ENCODE peak calls at places on chromosomes 12 and 14, in seven cellular contexts. W, M, E, J, Q, D and B are unnamed samples.

GRCh38 chr12:97396989-97397388 is 65.6 kb upstream of the RMST start:
- DNase-seq in E (peak; percentile 74), J (no peak), Q (no peak), W (no peak), D (no peak), M (no peak), B (no peak)

GRCh38 chr14:100416921-100417451 is 93.8 kb downstream of the SLC25A47 start:
- DNase-seq in W (no peak), Q (peak; percentile 72), E (no peak), M (no peak), J (no peak), D (no peak), B (no peak)

GRCh38 chr12:32811686-32812392 is 56.1 kb upstream of the YARS2 start:
- DNase-seq in Q (no peak), J (no peak), D (no peak), M (no peak), E (no peak), W (no peak), B (no peak)

GRCh38 chr14:35352274-35353233 is 52.0 kb downstream of the NFKBIA start:
- DNase-seq in J (no peak), W (no peak), M (no peak), Q (peak; percentile 57), D (no peak), E (no peak), B (no peak)

GRCh38 chr14:68468437-68469207 is 324.2 kb downstream of the ZFP36L1 start:
- DNase-seq in D (no peak), M (no peak), E (no peak), Q (no peak), J (no peak), W (peak; percentile 68), B (no peak)

GRCh38 chr12:83092101-83092500 is 405.4 kb downstream of the TMTC2 start:
- DNase-seq in D (no peak), E (no peak), J (no peak), W (no peak), Q (no peak), M (no peak), B (no peak)

GRCh38 chr14:88437659-88438058 is 52.2 kb downstream of the SPATA7 start:
- DNase-seq in Q (no peak), M (no peak), E (no peak), J (no peak), D (no peak), W (no peak), B (no peak)

GRCh38 chr12:94589591-94590001 is 60.8 kb downstream of the TMCC3 start:
- DNase-seq in W (peak; percentile 81), D (no peak), E (no peak), Q (no peak), M (no peak), J (no peak), B (no peak)

GRCh38 chr12:5746917-5747316 is 198.1 kb downstream of the ANO2 start:
- DNase-seq in Q (no peak), W (no peak), M (no peak), J (no peak), E (no peak), D (no peak), B (no peak)

GRCh38 chr12:132736378-132736777 is 25.3 kb downstream of the ANKLE2 start:
- DNase-seq in J (no peak), D (no peak), Q (no peak), M (no peak), W (no peak), E (no peak), B (no peak)

GRCh38 chr14:101410126-101410525 is 151.2 kb upstream of the DIO3 start:
- DNase-seq in M (no peak), D (no peak), Q (no peak), E (no peak), J (no peak), W (no peak), B (no peak)

GRCh38 chr12:88993655-88994054 is 358.6 kb downstream of the DUSP6 start:
- DNase-seq in E (peak; percentile 65), J (no peak), Q (no peak), M (peak; percentile 43), D (no peak), W (no peak), B (no peak)

GRCh38 chr12:29415111-29415510 is 34.1 kb upstream of the ERGIC2 start:
- DNase-seq in J (no peak), M (no peak), W (no peak), D (no peak), E (no peak), Q (no peak), B (no peak)

GRCh38 chr12:85310456-85311076 is 30.5 kb downstream of the ALX1 start:
- DNase-seq in Q (no peak), J (no peak), W (no peak), D (no peak), M (no peak), E (peak; percentile 20), B (no peak)

GRCh38 chr14:104373855-104374717 is 205.5 kb upstream of the C14orf180 start:
- DNase-seq in D (no peak), Q (no peak), W (no peak), J (no peak), M (no peak), E (no peak), B (no peak)

GRCh38 chr14:24437020-24437735 is 5.4 kb downstream of the SDR39U1 start:
- DNase-seq in M (no peak), D (no peak), Q (no peak), J (no peak), E (peak; percentile 9), W (no peak), B (no peak)

GRCh38 chr14:78335531-78335930 is 165.4 kb downstream of the NRXN3 start:
- DNase-seq in M (no peak), J (no peak), D (no peak), E (no peak), Q (no peak), W (no peak), B (no peak)

GRCh38 chr12:78101946-78102635 is 271.4 kb downstream of the NAV3 start:
- DNase-seq in M (no peak), W (no peak), J (no peak), D (no peak), Q (no peak), E (peak; percentile 22), B (no peak)

GRCh38 chr12:49019120-49019430 is 499 bp upstream of the PRKAG1 start:
- DNase-seq in D (no peak), E (no peak), J (no peak), Q (no peak), W (no peak), M (no peak), B (no peak)
- H3K4me3 ChIP-seq in D (peak overlapping the region; percentile 76), E (peak overlapping the region; percentile 81), J (peak overlapping the region; percentile 92), Q (peak overlapping the region; percentile 45), W (peak overlapping the region; percentile 81), M (peak overlapping the region; percentile 58), B (peak overlapping the region; percentile 80)

GRCh38 chr12:47754126-47754525 is 4.6 kb downstream of the RAPGEF3 start:
- DNase-seq in D (no peak), W (no peak), M (no peak), J (no peak), E (no peak), Q (no peak), B (no peak)

GRCh38 chr12:47752552-47752951 is 6.1 kb downstream of the RAPGEF3 start:
- DNase-seq in M (no peak), J (no peak), E (no peak), D (no peak), Q (no peak), W (peak; percentile 89), B (no peak)

GRCh38 chr12:47754881-47755280 is 3.8 kb downstream of the RAPGEF3 start:
- DNase-seq in J (no peak), W (no peak), Q (no peak), D (no peak), M (no peak), E (no peak), B (no peak)

GRCh38 chr12:47752121-47752520 is 6.6 kb downstream of the RAPGEF3 start:
- DNase-seq in D (no peak), W (no peak), E (no peak), M (no peak), Q (no peak), J (no peak), B (no peak)

DNA sequence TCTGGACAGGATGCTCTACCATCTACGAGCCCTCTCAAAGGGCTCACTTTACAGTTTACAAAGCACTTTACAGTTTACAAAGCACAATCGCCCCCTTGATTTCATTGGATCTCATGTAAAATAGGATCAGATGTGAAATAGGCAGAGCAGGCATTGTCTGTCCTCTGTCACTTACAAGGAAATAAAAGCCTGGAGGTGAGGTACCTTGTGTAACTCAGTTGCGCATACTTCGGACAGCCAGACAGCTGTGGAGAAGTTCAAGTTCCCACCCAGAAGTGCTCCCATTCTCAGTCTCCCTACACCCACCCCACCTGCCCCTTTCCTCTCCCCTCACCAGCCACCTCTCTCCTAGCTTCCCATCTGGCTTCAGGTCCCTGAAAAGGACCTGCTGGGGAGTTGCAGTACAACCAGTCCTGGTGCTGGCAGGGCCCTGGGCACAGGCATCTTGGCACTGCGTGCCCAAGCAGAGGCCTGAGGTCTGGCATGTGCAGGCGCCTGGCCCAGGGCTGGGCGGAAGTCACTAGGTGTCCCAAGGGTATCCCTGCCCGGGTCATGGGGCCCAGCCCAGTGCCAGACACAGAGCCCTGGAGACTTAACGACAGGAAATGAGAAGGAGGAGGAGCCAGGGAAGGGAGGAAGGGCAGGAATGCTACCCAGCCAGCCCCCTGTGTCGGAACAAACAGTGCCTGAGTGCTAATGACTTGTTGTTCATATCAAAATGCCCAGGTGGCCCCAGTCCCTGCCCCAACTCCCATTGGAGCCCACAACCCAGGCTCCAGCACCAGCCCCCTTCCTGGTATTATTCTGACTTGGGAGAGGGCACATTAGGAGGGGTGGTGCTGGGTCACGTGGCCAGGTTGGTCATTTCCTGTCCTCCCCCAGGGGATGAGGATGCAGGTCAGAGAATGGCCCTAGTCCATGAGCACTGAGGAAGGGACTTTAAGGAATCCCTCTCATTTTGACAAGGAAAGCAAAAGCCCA is 5.4 kb downstream of the RAPGEF3 start:
- DNase-seq in Q (peak; percentile 94), E (peak; percentile 87), M (no peak), J (no peak), D (no peak), W (no peak), B (peak; percentile 83)
- H3K4me1 ChIP-seq in Q (peaks cover 4% of the 10 kb centered on the region), E (peaks cover 27% of the 10 kb centered on the region), M (no peaks in the 10 kb centered on the region), J (peaks cover 45% of the 10 kb centered on the region), D (peaks cover 20% of the 10 kb centered on the region), W (peaks cover 67% of the 10 kb centered on the region), B (peaks cover 77% of the 10 kb centered on the region)

DNA sequence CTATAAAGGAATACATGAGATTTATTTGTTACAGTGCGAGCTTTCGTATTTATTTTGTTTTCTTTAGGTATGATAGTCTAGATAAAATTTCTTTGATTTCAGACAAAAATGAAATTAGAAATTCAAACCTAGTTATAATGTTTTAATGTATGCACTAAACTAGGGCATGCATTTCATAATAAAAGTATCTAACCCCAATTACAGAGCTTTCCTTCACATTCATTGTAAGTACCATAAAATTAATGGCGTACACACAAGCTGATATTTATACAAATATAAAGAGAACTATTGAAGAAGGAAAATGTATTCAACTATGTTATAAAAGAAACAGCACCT is 120.2 kb downstream of the GXYLT1 start:
- DNase-seq in E (no peak), M (no peak), J (no peak), Q (no peak), W (no peak), D (no peak), B (no peak)
- H3K4me3 ChIP-seq in E (no peak overlapping the region), M (no peak overlapping the region), J (peak overlapping the region; percentile 37), Q (no peak overlapping the region), W (no peak overlapping the region), D (no peak overlapping the region), B (peak overlapping the region; percentile 41)

GRCh38 chr12:116123511-116124258 is 153.8 kb downstream of the MED13L start:
- DNase-seq in D (no peak), W (no peak), Q (no peak), E (no peak), J (no peak), M (peak; percentile 72), B (no peak)
- H3K4me1 ChIP-seq in D (peaks cover 19% of the 10 kb centered on the region), W (peaks cover 36% of the 10 kb centered on the region), Q (peaks cover 22% of the 10 kb centered on the region), E (peaks cover 61% of the 10 kb centered on the region), J (peaks cover 97% of the 10 kb centered on the region), M (peaks cover 67% of the 10 kb centered on the region), B (peaks cover 70% of the 10 kb centered on the region)

GRCh38 chr14:32897724-32898064 is 41.0 kb upstream of the NPAS3 start:
- DNase-seq in D (no peak), E (no peak), J (no peak), W (no peak), M (no peak), Q (no peak), B (no peak)
- H3K4me3 ChIP-seq in D (peak overlapping the region; percentile 53), E (no peak overlapping the region), J (peak overlapping the region; percentile 49), W (no peak overlapping the region), M (no peak overlapping the region), Q (no peak overlapping the region), B (peak overlapping the region; percentile 50)